ENCODE peak calls at places on chromosomes 13 and 19, in four cellular contexts. J, G, C and E are unnamed samples.

GRCh38 chr19:13935765-13936486 is 2.3 kb downstream of the PODNL1 start:
- DNase-seq in J (peak), G (no peak), C (no peak), E (no peak)

GRCh38 chr13:99015606-99016520 is 38.0 kb upstream of the DOCK9 start:
- DNase-seq in J (peak), G (no peak), C (no peak), E (no peak)

GRCh38 chr13:43804461-43805070 is 17.8 kb upstream of the ENOX1 start:
- DNase-seq in J (peak), G (no peak), C (no peak), E (peak)

GRCh38 chr19:17097593-17098126 is 22.1 kb downstream of the MYO9B start:
- DNase-seq in J (no peak), G (no peak), C (no peak), E (no peak)

GRCh38 chr19:17244618-17245534 is 843 bp downstream of the NR2F6 start:
- DNase-seq in J (peak), G (no peak), C (no peak), E (no peak)

GRCh38 chr13:23619073-23619855 is 49.1 kb downstream of the TNFRSF19 start:
- DNase-seq in J (no peak), G (no peak), C (no peak), E (no peak)

GRCh38 chr19:40192758-40193586 is 1.7 kb downstream of the MAP3K10 start:
- DNase-seq in J (no peak), G (no peak), C (no peak), E (no peak)

GRCh38 chr13:109684084-109684835 is 102.1 kb downstream of the IRS2 start:
- DNase-seq in J (no peak), G (no peak), C (no peak), E (no peak)

GRCh38 chr19:28726533-28726932 is 486.4 kb downstream of the UQCRFS1 start:
- DNase-seq in J (no peak), G (no peak), C (no peak), E (no peak)

GRCh38 chr19:48492925-48493717 is 18.5 kb downstream of the LMTK3 start:
- DNase-seq in J (peak), G (peak), C (peak), E (peak)

GRCh38 chr19:51354742-51355148 is 11.4 kb downstream of the ETFB start:
- DNase-seq in J (no peak), G (no peak), C (peak), E (no peak)

GRCh38 chr19:39347332-39348227 is 5.4 kb downstream of the SAMD4B start:
- DNase-seq in J (no peak), G (no peak), C (no peak), E (no peak)

GRCh38 chr19:49870309-49870901 is 3.0 kb upstream of the PNKP start:
- DNase-seq in J (no peak), G (no peak), C (no peak), E (no peak)

GRCh38 chr19:4375620-4376228 is 24.6 kb downstream of the SH3GL1 start:
- DNase-seq in J (peak), G (no peak), C (no peak), E (peak)

GRCh38 chr13:48542581-48543341 is 9.9 kb upstream of the RCBTB2 start:
- DNase-seq in J (peak), G (peak), C (no peak), E (peak)

GRCh38 chr13:111664696-111665095 is 344.3 kb downstream of the TEX29 start:
- DNase-seq in J (no peak), G (no peak), C (no peak), E (no peak)

GRCh38 chr19:45569619-45570421 is 14.8 kb downstream of the OPA3 start:
- DNase-seq in J (no peak), G (no peak), C (peak), E (peak)

GRCh38 chr19:55598034-55598433 is 1.3 kb downstream of the FIZ1 start:
- DNase-seq in J (no peak), G (no peak), C (no peak), E (no peak)

GRCh38 chr19:39557791-39558622 is 18.0 kb upstream of the EID2 start:
- DNase-seq in J (peak), G (peak), C (no peak), E (no peak)

GRCh38 chr13:37492061-37492460 is 106.5 kb downstream of the POSTN start:
- DNase-seq in J (peak), G (no peak), C (no peak), E (no peak)

GRCh38 chr19:9863759-9864158 is 28.6 kb downstream of the PIN1 start:
- DNase-seq in J (no peak), G (no peak), C (no peak), E (no peak)

GRCh38 chr19:32599736-32600157 is 18.8 kb downstream of the PDCD5 start:
- DNase-seq in J (peak), G (peak), C (peak), E (peak)

GRCh38 chr19:2034729-2035589 is 16.1 kb downstream of the MKNK2 start:
- DNase-seq in J (peak), G (peak), C (peak), E (peak)

GRCh38 chr13:50989476-50989875 is 79.9 kb downstream of the RNASEH2B start:
- DNase-seq in J (peak), G (no peak), C (no peak), E (no peak)

GRCh38 chr13:110415669-110416068 is 108.6 kb downstream of the COL4A2 start:
- DNase-seq in J (peak), G (no peak), C (no peak), E (no peak)

GRCh38 chr19:28403698-28404099 is 809.3 kb downstream of the UQCRFS1 start:
- DNase-seq in J (no peak), G (no peak), C (no peak), E (no peak)

GRCh38 chr19:23273022-23273593 is 22.9 kb upstream of the ZNF724 start:
- DNase-seq in J (no peak), G (no peak), C (no peak), E (peak)

GRCh38 chr19:1508507-1508856 is 4.3 kb downstream of the ADAMTSL5 start:
- DNase-seq in J (no peak), G (no peak), C (no peak), E (no peak)

GRCh38 chr19:34662919-34663318 is 14.0 kb downstream of the SCGB2B2 start:
- DNase-seq in J (peak), G (peak), C (peak), E (peak)

GRCh38 chr13:85230754-85231153 is 568.5 kb downstream of the SLITRK6 start:
- DNase-seq in J (peak), G (no peak), C (no peak), E (no peak)

GRCh38 chr19:13051581-13052165 is 51.0 kb downstream of the LYL1 start:
- DNase-seq in J (peak), G (peak), C (no peak), E (no peak)

GRCh38 chr13:50200988-50201387 is 185.7 kb downstream of the KCNRG start:
- DNase-seq in J (no peak), G (no peak), C (no peak), E (no peak)